ENCODE peak calls at places on chromosomes 2 and 18, in ten cellular contexts. C, H, X, L, Y, J, R, W, S and I are unnamed samples.
A peak's percentile ranks its signal among the peaks of the same experiment; 100 is the strongest.

GRCh38 chr2:164651361-164651760 is 30.1 kb upstream of the GRB14 start:
- DNase-seq in H (no peak), Y (no peak), L (no peak), S (no peak), J (no peak), C (no peak), W (no peak), X (peak; percentile 29), R (no peak), I (no peak)

GRCh38 chr2:20414806-20415205 is 32.1 kb upstream of the RHOB start:
- DNase-seq in Y (no peak), H (no peak), R (no peak), W (no peak), J (no peak), X (peak; percentile 22), L (no peak), S (no peak), C (no peak), I (no peak)

GRCh38 chr2:15560404-15560987 is 638 bp downstream of the NBAS start:
- DNase-seq in J (no peak), W (peak; percentile 8), Y (peak; percentile 23), C (peak; percentile 43), X (peak; percentile 55), S (peak; percentile 44), L (no peak), H (peak; percentile 35), R (peak; percentile 18), I (no peak)

GRCh38 chr2:9757430-9758287 is 85.6 kb upstream of the TAF1B start:
- DNase-seq in S (no peak), X (peak; percentile 77), R (no peak), Y (no peak), L (no peak), J (no peak), H (no peak), C (peak; percentile 68), W (no peak), I (no peak)

GRCh38 chr18:10526211-10526949 is 553 bp downstream of the NAPG start:
- DNase-seq in L (peak; percentile 69), X (peak; percentile 77), W (peak; percentile 60), J (no peak), Y (peak; percentile 31), S (peak; percentile 35), C (peak; percentile 51), R (peak; percentile 73), H (peak; percentile 84), I (peak; percentile 94)

GRCh38 chr2:173676647-173677046 is 288.5 kb downstream of the SP3 start:
- DNase-seq in X (no peak), S (no peak), W (no peak), R (no peak), J (no peak), C (no peak), Y (no peak), L (no peak), H (no peak), I (no peak)

GRCh38 chr18:54555996-54556395 is 35.0 kb upstream of the DYNAP start:
- DNase-seq in Y (no peak), C (no peak), L (no peak), X (no peak), S (no peak), W (no peak), H (no peak), J (no peak), R (no peak), I (no peak)

GRCh38 chr2:8438476-8438875 is 243.4 kb upstream of the ID2 start:
- DNase-seq in X (no peak), H (no peak), C (no peak), S (no peak), J (no peak), Y (no peak), L (no peak), R (no peak), W (no peak), I (peak; percentile 85)

GRCh38 chr2:28217042-28217740 is 175.5 kb upstream of the FOSL2 start:
- DNase-seq in X (no peak), H (no peak), R (no peak), S (no peak), C (no peak), J (no peak), L (no peak), W (no peak), Y (no peak), I (no peak)

GRCh38 chr18:5986257-5986909 is 91.1 kb upstream of the TMEM200C start:
- DNase-seq in J (no peak), C (no peak), L (no peak), S (no peak), W (no peak), X (no peak), R (no peak), Y (no peak), H (no peak), I (no peak)

GRCh38 chr2:1743396-1744150 is 742 bp downstream of the PXDN start:
- DNase-seq in L (peak; percentile 57), Y (no peak), X (peak; percentile 83), W (no peak), H (no peak), C (peak; percentile 63), J (no peak), R (no peak), S (no peak), I (peak; percentile 69)

GRCh38 chr2:2708575-2708974 is 377.5 kb upstream of the MYT1L start:
- DNase-seq in Y (no peak), L (no peak), C (no peak), R (no peak), H (no peak), X (no peak), S (no peak), W (no peak), J (no peak), I (no peak)

DNA sequence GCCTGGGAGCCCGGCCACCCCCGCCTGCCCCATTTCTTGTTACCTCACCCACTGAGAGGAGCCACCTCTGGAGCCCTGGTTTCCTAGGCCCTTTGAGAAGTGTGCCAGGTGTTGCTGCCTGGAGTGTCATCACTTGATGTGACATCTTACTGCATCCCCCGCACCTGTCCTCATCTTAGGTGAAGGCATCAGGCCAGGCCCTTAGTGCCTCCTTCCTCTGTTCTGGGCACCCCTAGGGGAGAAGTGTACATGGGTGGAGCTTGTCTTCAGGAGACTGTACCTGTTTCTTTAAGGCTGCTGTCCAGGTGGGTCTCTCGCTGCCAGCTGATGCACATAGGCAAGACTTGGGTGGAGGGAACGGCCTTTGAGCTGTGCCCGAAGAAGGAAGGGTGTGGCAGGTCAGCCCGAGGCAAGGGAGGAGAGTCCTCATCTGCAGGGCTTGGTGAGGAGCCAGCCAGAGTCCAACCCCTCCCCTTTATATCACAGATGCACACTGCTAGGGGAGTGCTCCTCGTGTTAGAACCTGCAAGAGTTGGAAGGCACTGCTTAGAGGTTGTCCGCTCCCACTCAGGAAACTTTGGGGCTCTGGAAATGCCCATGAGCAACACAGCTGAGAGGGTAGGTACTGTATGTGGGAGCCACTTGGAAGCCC is 45.9 kb downstream of the NCK2 start:
- DNase-seq in C (no peak), S (no peak), W (peak; percentile 64), J (no peak), R (peak; percentile 84), H (peak; percentile 82), X (no peak), L (no peak), Y (no peak), I (no peak)
- H3K4me1 ChIP-seq in C (peaks cover 27% of the 10 kb centered on the region), S (peaks cover 10% of the 10 kb centered on the region), W (peaks cover 68% of the 10 kb centered on the region), J (peaks cover 2% of the 10 kb centered on the region), R (peaks cover 24% of the 10 kb centered on the region), H (peaks cover 42% of the 10 kb centered on the region), X (peaks cover 13% of the 10 kb centered on the region), L (peaks cover 15% of the 10 kb centered on the region), Y (peaks cover 10% of the 10 kb centered on the region), I (peaks cover 99% of the 10 kb centered on the region)

GRCh38 chr2:241844066-241844728 is 14.5 kb downstream of the PDCD1 start:
- DNase-seq in X (peak; percentile 79), R (peak; percentile 78), W (peak; percentile 65), Y (no peak), H (peak; percentile 86), C (peak; percentile 67), L (peak; percentile 72), S (peak; percentile 43), J (no peak), I (peak; percentile 90)
- TF ChIP-seq CTCF in X (no peak), R (peak; percentile 18), W (no peak), Y (no peak), H (no peak), C (no peak), L (peak; percentile 36), S (no peak), J (no peak), I (no peak)

GRCh38 chr2:147865560-147865959 is 20.7 kb downstream of the ACVR2A start:
- DNase-seq in J (no peak), C (no peak), Y (no peak), X (no peak), H (no peak), W (no peak), L (no peak), R (no peak), S (no peak), I (no peak)

GRCh38 chr2:147863835-147864234 is 19.0 kb downstream of the ACVR2A start:
- DNase-seq in H (no peak), X (no peak), S (no peak), Y (no peak), J (no peak), W (no peak), C (peak; percentile 76), R (no peak), L (no peak), I (no peak)

GRCh38 chr2:147867050-147867449 is 22.2 kb downstream of the ACVR2A start:
- DNase-seq in H (no peak), S (no peak), C (peak; percentile 11), J (no peak), X (no peak), W (no peak), L (no peak), Y (no peak), R (no peak), I (no peak)

GRCh38 chr2:147860009-147860408 is 15.2 kb downstream of the ACVR2A start:
- DNase-seq in W (no peak), R (no peak), Y (no peak), S (no peak), X (peak; percentile 45), J (no peak), H (no peak), L (no peak), C (no peak), I (no peak)

GRCh38 chr2:147862859-147863516 is 18.2 kb downstream of the ACVR2A start:
- DNase-seq in X (no peak), C (peak; percentile 26), W (peak; percentile 69), H (no peak), Y (peak; percentile 10), S (no peak), J (no peak), R (no peak), L (no peak), I (no peak)
- H3K4me1 ChIP-seq in X (peaks cover 55% of the 10 kb centered on the region), C (no peaks in the 10 kb centered on the region), W (peaks cover 7% of the 10 kb centered on the region), H (no peaks in the 10 kb centered on the region), Y (peaks cover 32% of the 10 kb centered on the region), S (no peaks in the 10 kb centered on the region), J (no peaks in the 10 kb centered on the region), R (no peaks in the 10 kb centered on the region), L (peaks cover 2% of the 10 kb centered on the region), I (peaks cover 7% of the 10 kb centered on the region)

GRCh38 chr2:81007104-81007503 is 702.6 kb upstream of the LRRTM1 start:
- DNase-seq in R (no peak), W (peak; percentile 17), C (no peak), H (no peak), L (no peak), S (no peak), J (no peak), X (no peak), Y (no peak), I (no peak)
- TF ChIP-seq CTCF in R (no peak), W (peak; percentile 11), C (no peak), H (no peak), L (no peak), S (no peak), J (no peak), X (peak; percentile 28), Y (no peak), I (no peak)